ENCODE peak calls at places on chromosomes 16 and 17, in six cellular contexts. One of them, this sample, is unnamed.

GRCh38 chr17:21689604-21690003 is 2.7 kb upstream of the KCNJ18 start:
- DNase-seq in HAP-1: no peak
- DNase-seq in colonic mucosa: no peak
- DNase-seq in trophoblast cell: peak; percentile 17
- DNase-seq in heart right ventricle: no peak
- DNase-seq in choroid plexus epithelial cell: peak; percentile 77
- DNase-seq in this sample: no peak

GRCh38 chr16:81185416-81185815 is 53.1 kb upstream of the BCO1 start:
- DNase-seq in HAP-1: no peak
- DNase-seq in colonic mucosa: no peak
- DNase-seq in trophoblast cell: no peak
- DNase-seq in heart right ventricle: no peak
- DNase-seq in choroid plexus epithelial cell: no peak
- DNase-seq in this sample: no peak

GRCh38 chr16:81831722-81832126 is 52.6 kb downstream of the PLCG2 start:
- DNase-seq in HAP-1: no peak
- DNase-seq in colonic mucosa: peak; percentile 51
- DNase-seq in trophoblast cell: peak; percentile 19
- DNase-seq in heart right ventricle: peak; percentile 37
- DNase-seq in choroid plexus epithelial cell: no peak
- DNase-seq in this sample: no peak

GRCh38 chr16:27430923-27431484 is 29.0 kb downstream of the IL21R start:
- DNase-seq in HAP-1: no peak
- DNase-seq in colonic mucosa: peak; percentile 15
- DNase-seq in trophoblast cell: peak; percentile 47
- DNase-seq in heart right ventricle: no peak
- DNase-seq in choroid plexus epithelial cell: peak; percentile 69
- DNase-seq in this sample: no peak

GRCh38 chr17:50080827-50081226 is 14.3 kb upstream of the PDK2 start:
- DNase-seq in HAP-1: no peak
- DNase-seq in colonic mucosa: no peak
- DNase-seq in trophoblast cell: no peak
- DNase-seq in heart right ventricle: no peak
- DNase-seq in choroid plexus epithelial cell: no peak
- DNase-seq in this sample: no peak

GRCh38 chr16:78961464-78961863 is 639.1 kb downstream of the MAF start:
- DNase-seq in HAP-1: no peak
- DNase-seq in colonic mucosa: no peak
- DNase-seq in trophoblast cell: no peak
- DNase-seq in heart right ventricle: no peak
- DNase-seq in choroid plexus epithelial cell: no peak
- DNase-seq in this sample: no peak

GRCh38 chr16:23026777-23027362 is 122.4 kb downstream of the USP31 start:
- DNase-seq in HAP-1: peak; percentile 40
- DNase-seq in colonic mucosa: no peak
- DNase-seq in trophoblast cell: peak; percentile 30
- DNase-seq in heart right ventricle: no peak
- DNase-seq in choroid plexus epithelial cell: peak; percentile 14
- DNase-seq in this sample: no peak

GRCh38 chr16:53773150-53773846 is 69.3 kb downstream of the FTO start:
- DNase-seq in HAP-1: peak; percentile 60
- DNase-seq in colonic mucosa: peak; percentile 68
- DNase-seq in trophoblast cell: peak; percentile 65
- DNase-seq in heart right ventricle: no peak
- DNase-seq in choroid plexus epithelial cell: peak; percentile 93
- DNase-seq in this sample: peak; percentile 16

GRCh38 chr17:17080781-17081180 is 38.5 kb downstream of the MPRIP start:
- DNase-seq in HAP-1: no peak
- DNase-seq in colonic mucosa: no peak
- DNase-seq in trophoblast cell: no peak
- DNase-seq in heart right ventricle: no peak
- DNase-seq in choroid plexus epithelial cell: no peak
- DNase-seq in this sample: no peak

GRCh38 chr16:82016268-82016667 is 5.0 kb upstream of the SDR42E1 start:
- DNase-seq in HAP-1: peak; percentile 40
- DNase-seq in colonic mucosa: peak; percentile 54
- DNase-seq in trophoblast cell: peak; percentile 24
- DNase-seq in heart right ventricle: no peak
- DNase-seq in choroid plexus epithelial cell: peak; percentile 84
- DNase-seq in this sample: no peak

GRCh38 chr17:79423811-79424465 is 186.9 kb downstream of the RBFOX3 start:
- DNase-seq in HAP-1: no peak
- DNase-seq in colonic mucosa: no peak
- DNase-seq in trophoblast cell: no peak
- DNase-seq in heart right ventricle: no peak
- DNase-seq in choroid plexus epithelial cell: no peak
- DNase-seq in this sample: no peak

GRCh38 chr16:84823926-84824325 is 4.1 kb downstream of the CRISPLD2 start:
- DNase-seq in HAP-1: no peak
- DNase-seq in colonic mucosa: no peak
- DNase-seq in trophoblast cell: no peak
- DNase-seq in heart right ventricle: no peak
- DNase-seq in choroid plexus epithelial cell: no peak
- DNase-seq in this sample: no peak

GRCh38 chr16:29806641-29807425 is 504 bp downstream of the MAZ start:
- DNase-seq in HAP-1: peak; percentile 85
- DNase-seq in colonic mucosa: peak; percentile 62
- DNase-seq in trophoblast cell: peak; percentile 52
- DNase-seq in heart right ventricle: peak; percentile 63
- DNase-seq in choroid plexus epithelial cell: peak; percentile 58
- DNase-seq in this sample: no peak

GRCh38 chr16:25174285-25174684 is 42.5 kb upstream of the AQP8 start:
- DNase-seq in HAP-1: no peak
- DNase-seq in colonic mucosa: no peak
- DNase-seq in trophoblast cell: no peak
- DNase-seq in heart right ventricle: no peak
- DNase-seq in choroid plexus epithelial cell: no peak
- DNase-seq in this sample: no peak

GRCh38 chr17:43880420-43880991 is 26.8 kb downstream of the MPP2 start:
- DNase-seq in HAP-1: peak; percentile 75
- DNase-seq in colonic mucosa: peak; percentile 69
- DNase-seq in trophoblast cell: peak; percentile 53
- DNase-seq in heart right ventricle: no peak
- DNase-seq in choroid plexus epithelial cell: peak; percentile 28
- DNase-seq in this sample: no peak

GRCh38 chr17:18246880-18247612 is 11.5 kb downstream of the FLII start:
- DNase-seq in HAP-1: peak; percentile 86
- DNase-seq in colonic mucosa: peak; percentile 95
- DNase-seq in trophoblast cell: peak; percentile 90
- DNase-seq in heart right ventricle: peak; percentile 62
- DNase-seq in choroid plexus epithelial cell: peak; percentile 48
- DNase-seq in this sample: no peak

GRCh38 chr16:76157629-76158028 is 119.6 kb upstream of the CNTNAP4 start:
- DNase-seq in HAP-1: no peak
- DNase-seq in colonic mucosa: no peak
- DNase-seq in trophoblast cell: no peak
- DNase-seq in heart right ventricle: no peak
- DNase-seq in choroid plexus epithelial cell: no peak
- DNase-seq in this sample: no peak

GRCh38 chr17:5874486-5874885 is 195.7 kb upstream of the WSCD1 start:
- DNase-seq in HAP-1: no peak
- DNase-seq in colonic mucosa: no peak
- DNase-seq in trophoblast cell: no peak
- DNase-seq in heart right ventricle: no peak
- DNase-seq in choroid plexus epithelial cell: no peak
- DNase-seq in this sample: no peak

GRCh38 chr17:68634345-68634876 is 33.2 kb upstream of the FAM20A start:
- DNase-seq in HAP-1: no peak
- DNase-seq in colonic mucosa: no peak
- DNase-seq in trophoblast cell: no peak
- DNase-seq in heart right ventricle: no peak
- DNase-seq in choroid plexus epithelial cell: no peak
- DNase-seq in this sample: no peak

GRCh38 chr17:16217002-16217635 is at the start of gene PIGL:
- DNase-seq in HAP-1: peak; percentile 94
- DNase-seq in colonic mucosa: peak; percentile 93
- DNase-seq in trophoblast cell: peak; percentile 95
- DNase-seq in heart right ventricle: peak; percentile 83
- DNase-seq in choroid plexus epithelial cell: peak; percentile 98
- DNase-seq in this sample: peak; percentile 84

GRCh38 chr17:20095366-20096080 is 86.4 kb downstream of the SPECC1 start:
- DNase-seq in HAP-1: peak; percentile 68
- DNase-seq in colonic mucosa: no peak
- DNase-seq in trophoblast cell: peak; percentile 42
- DNase-seq in heart right ventricle: peak; percentile 78
- DNase-seq in choroid plexus epithelial cell: peak; percentile 35
- DNase-seq in this sample: peak; percentile 45

GRCh38 chr16:10744370-10745030 is 858 bp downstream of the NUBP1 start:
- DNase-seq in HAP-1: no peak
- DNase-seq in colonic mucosa: no peak
- DNase-seq in trophoblast cell: no peak
- DNase-seq in heart right ventricle: no peak
- DNase-seq in choroid plexus epithelial cell: peak; percentile 74
- DNase-seq in this sample: peak; percentile 2

GRCh38 chr17:2672026-2672425 is 39.5 kb downstream of the CLUH start:
- DNase-seq in HAP-1: no peak
- DNase-seq in colonic mucosa: no peak
- DNase-seq in trophoblast cell: no peak
- DNase-seq in heart right ventricle: no peak
- DNase-seq in choroid plexus epithelial cell: no peak
- DNase-seq in this sample: no peak

GRCh38 chr16:71883193-71883848 is 661 bp downstream of the ZNF821 start:
- DNase-seq in HAP-1: peak; percentile 69
- DNase-seq in colonic mucosa: peak; percentile 70
- DNase-seq in trophoblast cell: peak; percentile 64
- DNase-seq in heart right ventricle: no peak
- DNase-seq in choroid plexus epithelial cell: peak; percentile 23
- DNase-seq in this sample: no peak

GRCh38 chr16:4660454-4661007 is 32.8 kb upstream of the NUDT16L1 start:
- DNase-seq in HAP-1: no peak
- DNase-seq in colonic mucosa: no peak
- DNase-seq in trophoblast cell: no peak
- DNase-seq in heart right ventricle: peak; percentile 55
- DNase-seq in choroid plexus epithelial cell: peak; percentile 45
- DNase-seq in this sample: no peak

GRCh38 chr17:50196826-50197225 is 4.6 kb downstream of the COL1A1 start:
- DNase-seq in HAP-1: no peak
- DNase-seq in colonic mucosa: no peak
- DNase-seq in trophoblast cell: no peak
- DNase-seq in heart right ventricle: no peak
- DNase-seq in choroid plexus epithelial cell: peak; percentile 64
- DNase-seq in this sample: no peak

GRCh38 chr17:45004388-45004787 is 36.3 kb upstream of the C1QL1 start:
- DNase-seq in HAP-1: no peak
- DNase-seq in colonic mucosa: no peak
- DNase-seq in trophoblast cell: no peak
- DNase-seq in heart right ventricle: no peak
- DNase-seq in choroid plexus epithelial cell: no peak
- DNase-seq in this sample: no peak
- H3K4me3 ChIP-seq in HAP-1: no peak overlapping the region
- H3K4me3 ChIP-seq in colonic mucosa: no peak overlapping the region
- H3K4me3 ChIP-seq in trophoblast cell: peak overlapping the region; percentile 32
- H3K4me3 ChIP-seq in heart right ventricle: no peak overlapping the region
- H3K4me3 ChIP-seq in choroid plexus epithelial cell: no peak overlapping the region
- H3K4me3 ChIP-seq in this sample: no peak overlapping the region

DNA sequence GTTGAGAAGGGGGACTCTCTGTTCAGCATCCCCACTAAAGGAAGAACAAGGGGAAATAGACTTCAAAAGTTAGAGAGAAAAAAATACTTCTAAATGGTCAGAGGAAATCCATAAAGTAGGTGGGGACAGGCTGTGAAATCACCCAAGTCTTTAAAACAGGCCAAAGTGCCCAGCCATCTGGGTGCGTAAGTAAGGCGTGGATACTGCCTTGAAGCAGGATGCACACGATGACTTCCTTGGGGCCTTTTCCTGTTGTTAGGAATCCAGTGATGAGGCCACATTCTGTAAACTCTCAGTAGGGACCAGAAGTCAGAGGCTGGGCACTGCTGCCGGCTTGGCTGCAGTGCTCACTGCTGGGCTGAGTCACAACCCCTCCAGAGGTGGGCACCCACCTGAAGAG is 9.2 kb downstream of the AXIN2 start:
- DNase-seq in HAP-1: no peak
- DNase-seq in colonic mucosa: peak; percentile 72
- DNase-seq in trophoblast cell: no peak
- DNase-seq in heart right ventricle: no peak
- DNase-seq in choroid plexus epithelial cell: no peak
- DNase-seq in this sample: no peak
- H3K4me3 ChIP-seq in HAP-1: no peak overlapping the region
- H3K4me3 ChIP-seq in colonic mucosa: no peak overlapping the region
- H3K4me3 ChIP-seq in trophoblast cell: no peak overlapping the region
- H3K4me3 ChIP-seq in heart right ventricle: no peak overlapping the region
- H3K4me3 ChIP-seq in choroid plexus epithelial cell: no peak overlapping the region
- H3K4me3 ChIP-seq in this sample: no peak overlapping the region

GRCh38 chr16:86566966-86567700 is 504 bp downstream of the FOXC2 start:
- DNase-seq in HAP-1: no peak
- DNase-seq in colonic mucosa: no peak
- DNase-seq in trophoblast cell: no peak
- DNase-seq in heart right ventricle: peak; percentile 41
- DNase-seq in choroid plexus epithelial cell: peak; percentile 83
- DNase-seq in this sample: no peak

GRCh38 chr16:86565644-86566511 is 751 bp upstream of the FOXC2 start:
- DNase-seq in HAP-1: no peak
- DNase-seq in colonic mucosa: no peak
- DNase-seq in trophoblast cell: no peak
- DNase-seq in heart right ventricle: no peak
- DNase-seq in choroid plexus epithelial cell: peak; percentile 58
- DNase-seq in this sample: no peak

GRCh38 chr16:86567701-86568571 is 1.3 kb downstream of the FOXC2 start:
- DNase-seq in HAP-1: no peak
- DNase-seq in colonic mucosa: no peak
- DNase-seq in trophoblast cell: no peak
- DNase-seq in heart right ventricle: peak; percentile 51
- DNase-seq in choroid plexus epithelial cell: peak; percentile 45
- DNase-seq in this sample: no peak

GRCh38 chr16:86565181-86565631 is 1.4 kb upstream of the FOXC2 start:
- DNase-seq in HAP-1: no peak
- DNase-seq in colonic mucosa: no peak
- DNase-seq in trophoblast cell: no peak
- DNase-seq in heart right ventricle: no peak
- DNase-seq in choroid plexus epithelial cell: peak; percentile 63
- DNase-seq in this sample: no peak

GRCh38 chr16:86566601-86566965 is at the start of gene FOXC2:
- DNase-seq in HAP-1: peak; percentile 89
- DNase-seq in colonic mucosa: peak; percentile 70
- DNase-seq in trophoblast cell: peak; percentile 54
- DNase-seq in heart right ventricle: peak; percentile 86
- DNase-seq in choroid plexus epithelial cell: peak; percentile 99
- DNase-seq in this sample: no peak
- H3K4me3 ChIP-seq in HAP-1: peak within 1 kb of the TSS; percentile 30
- H3K4me3 ChIP-seq in colonic mucosa: no peak within 1 kb of the TSS
- H3K4me3 ChIP-seq in trophoblast cell: peak within 1 kb of the TSS; percentile 59
- H3K4me3 ChIP-seq in heart right ventricle: peak within 1 kb of the TSS; percentile 66
- H3K4me3 ChIP-seq in choroid plexus epithelial cell: peak within 1 kb of the TSS; percentile 91
- H3K4me3 ChIP-seq in this sample: peak within 1 kb of the TSS; percentile 45

DNA sequence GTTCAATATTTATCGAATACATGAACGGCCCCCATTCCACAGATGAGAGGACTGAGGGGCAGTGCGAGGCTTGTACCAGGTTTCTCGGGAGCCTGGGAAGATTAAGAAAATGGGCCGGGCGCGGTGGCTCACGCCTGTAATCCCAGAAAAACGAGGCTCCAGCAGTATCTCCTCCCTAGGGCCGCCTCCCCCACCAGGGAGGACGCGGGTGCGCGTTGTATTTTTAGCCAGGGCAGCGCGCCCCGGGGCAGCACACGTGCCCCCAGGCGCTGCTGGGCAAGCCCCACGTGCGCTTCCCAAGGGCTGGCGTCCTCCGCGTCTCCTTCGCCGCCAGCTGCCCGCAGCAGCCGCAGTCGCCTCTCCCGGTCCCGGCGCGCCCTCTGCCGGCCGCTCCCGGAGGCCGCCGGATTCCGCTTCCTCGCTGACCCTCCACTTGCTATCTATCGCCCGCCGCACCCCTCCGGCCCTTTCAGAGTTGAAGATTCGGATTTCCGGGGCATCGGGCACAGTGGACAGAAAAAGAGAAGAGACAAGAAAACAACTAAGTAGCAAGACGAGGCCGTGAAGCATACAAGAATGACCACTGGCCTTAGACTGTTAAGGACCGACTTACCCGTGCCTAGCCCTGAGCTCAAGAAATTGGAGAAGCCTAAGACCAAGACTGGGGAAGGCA is 1.9 kb upstream of the YBX2 start:
- DNase-seq in HAP-1: peak; percentile 90
- DNase-seq in colonic mucosa: peak; percentile 83
- DNase-seq in trophoblast cell: peak; percentile 94
- DNase-seq in heart right ventricle: peak; percentile 88
- DNase-seq in choroid plexus epithelial cell: peak; percentile 78
- DNase-seq in this sample: peak; percentile 82
- H3K4me3 ChIP-seq in HAP-1: no peak overlapping the region
- H3K4me3 ChIP-seq in colonic mucosa: peak overlapping the region; percentile 6
- H3K4me3 ChIP-seq in trophoblast cell: no peak overlapping the region
- H3K4me3 ChIP-seq in heart right ventricle: peak overlapping the region; percentile 21
- H3K4me3 ChIP-seq in choroid plexus epithelial cell: peak overlapping the region; percentile 29
- H3K4me3 ChIP-seq in this sample: no peak overlapping the region

This sample was measured in iPS DF 6.9.